ENCODE peak calls at places on chromosomes 5 and 9, in ten cellular contexts. One of them, this sample, is unnamed.

GRCh38 chr5:175248416-175248905 is 195.5 kb downstream of the DRD1 start:
- DNase-seq in GM04503: no peak
- DNase-seq in nephron progenitor cell: no peak
- DNase-seq in HEK293T: no peak
- DNase-seq in stimulated activated CD8-positive, alpha-beta memory T cell treated with anti-CD3 and anti-CD28 coated beads, Interleukin-4, amount 100 ng/mL, for 1 hour: no peak
- DNase-seq in effector CD8-positive, alpha-beta T cell: no peak
- DNase-seq in EH: no peak
- DNase-seq in AG08395: no peak
- DNase-seq in small intestine: no peak
- DNase-seq in cardiac fibroblast: no peak
- DNase-seq in this sample: no peak

GRCh38 chr9:16002816-16003215 is 450.0 kb downstream of the CCDC171 start:
- DNase-seq in GM04503: no peak
- DNase-seq in nephron progenitor cell: no peak
- DNase-seq in HEK293T: no peak
- DNase-seq in stimulated activated CD8-positive, alpha-beta memory T cell treated with anti-CD3 and anti-CD28 coated beads, Interleukin-4, amount 100 ng/mL, for 1 hour: no peak
- DNase-seq in effector CD8-positive, alpha-beta T cell: no peak
- DNase-seq in EH: peak; percentile 34
- DNase-seq in AG08395: no peak
- DNase-seq in small intestine: no peak
- DNase-seq in cardiac fibroblast: peak; percentile 75
- DNase-seq in this sample: peak; percentile 15

GRCh38 chr5:53035868-53036381 is 46.8 kb downstream of the ITGA2 start:
- DNase-seq in GM04503: no peak
- DNase-seq in nephron progenitor cell: no peak
- DNase-seq in HEK293T: peak; percentile 36
- DNase-seq in stimulated activated CD8-positive, alpha-beta memory T cell treated with anti-CD3 and anti-CD28 coated beads, Interleukin-4, amount 100 ng/mL, for 1 hour: no peak
- DNase-seq in effector CD8-positive, alpha-beta T cell: no peak
- DNase-seq in EH: peak; percentile 35
- DNase-seq in AG08395: no peak
- DNase-seq in small intestine: no peak
- DNase-seq in cardiac fibroblast: peak; percentile 73
- DNase-seq in this sample: no peak

GRCh38 chr5:124867064-124867707 is 120.7 kb upstream of the ZNF608 start:
- DNase-seq in GM04503: peak; percentile 89
- DNase-seq in nephron progenitor cell: no peak
- DNase-seq in HEK293T: no peak
- DNase-seq in stimulated activated CD8-positive, alpha-beta memory T cell treated with anti-CD3 and anti-CD28 coated beads, Interleukin-4, amount 100 ng/mL, for 1 hour: no peak
- DNase-seq in effector CD8-positive, alpha-beta T cell: no peak
- DNase-seq in EH: peak; percentile 81
- DNase-seq in AG08395: peak; percentile 80
- DNase-seq in small intestine: no peak
- DNase-seq in cardiac fibroblast: peak; percentile 54
- DNase-seq in this sample: no peak

GRCh38 chr5:51468196-51468595 is 84.9 kb downstream of the ISL1 start:
- DNase-seq in GM04503: no peak
- DNase-seq in nephron progenitor cell: no peak
- DNase-seq in HEK293T: no peak
- DNase-seq in stimulated activated CD8-positive, alpha-beta memory T cell treated with anti-CD3 and anti-CD28 coated beads, Interleukin-4, amount 100 ng/mL, for 1 hour: no peak
- DNase-seq in effector CD8-positive, alpha-beta T cell: no peak
- DNase-seq in EH: peak; percentile 48
- DNase-seq in AG08395: no peak
- DNase-seq in small intestine: no peak
- DNase-seq in cardiac fibroblast: peak; percentile 2
- DNase-seq in this sample: peak; percentile 30

GRCh38 chr5:166722939-166723338 is 1568.5 kb upstream of the WWC1 start:
- DNase-seq in GM04503: no peak
- DNase-seq in nephron progenitor cell: no peak
- DNase-seq in HEK293T: no peak
- DNase-seq in stimulated activated CD8-positive, alpha-beta memory T cell treated with anti-CD3 and anti-CD28 coated beads, Interleukin-4, amount 100 ng/mL, for 1 hour: no peak
- DNase-seq in effector CD8-positive, alpha-beta T cell: no peak
- DNase-seq in EH: no peak
- DNase-seq in AG08395: no peak
- DNase-seq in small intestine: no peak
- DNase-seq in cardiac fibroblast: peak; percentile 82
- DNase-seq in this sample: no peak

GRCh38 chr9:4933861-4934260 is 51.2 kb upstream of the JAK2 start:
- DNase-seq in GM04503: no peak
- DNase-seq in nephron progenitor cell: no peak
- DNase-seq in HEK293T: no peak
- DNase-seq in stimulated activated CD8-positive, alpha-beta memory T cell treated with anti-CD3 and anti-CD28 coated beads, Interleukin-4, amount 100 ng/mL, for 1 hour: no peak
- DNase-seq in effector CD8-positive, alpha-beta T cell: no peak
- DNase-seq in EH: no peak
- DNase-seq in AG08395: no peak
- DNase-seq in small intestine: no peak
- DNase-seq in cardiac fibroblast: no peak
- DNase-seq in this sample: no peak

GRCh38 chr9:128409998-128410397 is 10.7 kb upstream of the CERCAM start:
- DNase-seq in GM04503: no peak
- DNase-seq in nephron progenitor cell: no peak
- DNase-seq in HEK293T: peak; percentile 30
- DNase-seq in stimulated activated CD8-positive, alpha-beta memory T cell treated with anti-CD3 and anti-CD28 coated beads, Interleukin-4, amount 100 ng/mL, for 1 hour: no peak
- DNase-seq in effector CD8-positive, alpha-beta T cell: no peak
- DNase-seq in EH: peak; percentile 41
- DNase-seq in AG08395: peak; percentile 38
- DNase-seq in small intestine: no peak
- DNase-seq in cardiac fibroblast: peak; percentile 45
- DNase-seq in this sample: no peak

GRCh38 chr5:93599427-93600146 is 16.6 kb downstream of the NR2F1 start:
- DNase-seq in GM04503: no peak
- DNase-seq in nephron progenitor cell: peak; percentile 41
- DNase-seq in HEK293T: peak; percentile 46
- DNase-seq in stimulated activated CD8-positive, alpha-beta memory T cell treated with anti-CD3 and anti-CD28 coated beads, Interleukin-4, amount 100 ng/mL, for 1 hour: no peak
- DNase-seq in effector CD8-positive, alpha-beta T cell: no peak
- DNase-seq in EH: no peak
- DNase-seq in AG08395: no peak
- DNase-seq in small intestine: no peak
- DNase-seq in cardiac fibroblast: no peak
- DNase-seq in this sample: peak; percentile 71

GRCh38 chr9:111712369-111712768 is 51.0 kb downstream of the GNG10 start:
- DNase-seq in GM04503: no peak
- DNase-seq in nephron progenitor cell: no peak
- DNase-seq in HEK293T: no peak
- DNase-seq in stimulated activated CD8-positive, alpha-beta memory T cell treated with anti-CD3 and anti-CD28 coated beads, Interleukin-4, amount 100 ng/mL, for 1 hour: no peak
- DNase-seq in effector CD8-positive, alpha-beta T cell: no peak
- DNase-seq in EH: no peak
- DNase-seq in AG08395: no peak
- DNase-seq in small intestine: no peak
- DNase-seq in cardiac fibroblast: no peak
- DNase-seq in this sample: no peak

GRCh38 chr5:38321978-38322377 is 63.6 kb downstream of the EGFLAM start:
- DNase-seq in GM04503: no peak
- DNase-seq in nephron progenitor cell: no peak
- DNase-seq in HEK293T: no peak
- DNase-seq in stimulated activated CD8-positive, alpha-beta memory T cell treated with anti-CD3 and anti-CD28 coated beads, Interleukin-4, amount 100 ng/mL, for 1 hour: no peak
- DNase-seq in effector CD8-positive, alpha-beta T cell: no peak
- DNase-seq in EH: no peak
- DNase-seq in AG08395: no peak
- DNase-seq in small intestine: no peak
- DNase-seq in cardiac fibroblast: no peak
- DNase-seq in this sample: no peak

GRCh38 chr5:129496875-129497274 is 36.8 kb downstream of the ADAMTS19 start:
- DNase-seq in GM04503: no peak
- DNase-seq in nephron progenitor cell: no peak
- DNase-seq in HEK293T: no peak
- DNase-seq in stimulated activated CD8-positive, alpha-beta memory T cell treated with anti-CD3 and anti-CD28 coated beads, Interleukin-4, amount 100 ng/mL, for 1 hour: no peak
- DNase-seq in effector CD8-positive, alpha-beta T cell: no peak
- DNase-seq in EH: no peak
- DNase-seq in AG08395: no peak
- DNase-seq in small intestine: no peak
- DNase-seq in cardiac fibroblast: no peak
- DNase-seq in this sample: no peak

GRCh38 chr5:176474476-176474875 is 26.3 kb downstream of the FAF2 start:
- DNase-seq in GM04503: no peak
- DNase-seq in nephron progenitor cell: no peak
- DNase-seq in HEK293T: no peak
- DNase-seq in stimulated activated CD8-positive, alpha-beta memory T cell treated with anti-CD3 and anti-CD28 coated beads, Interleukin-4, amount 100 ng/mL, for 1 hour: no peak
- DNase-seq in effector CD8-positive, alpha-beta T cell: no peak
- DNase-seq in EH: peak; percentile 86
- DNase-seq in AG08395: no peak
- DNase-seq in small intestine: no peak
- DNase-seq in cardiac fibroblast: no peak
- DNase-seq in this sample: no peak

GRCh38 chr9:37760416-37761165 is 7.0 kb downstream of the TRMT10B start:
- DNase-seq in GM04503: peak; percentile 49
- DNase-seq in nephron progenitor cell: no peak
- DNase-seq in HEK293T: no peak
- DNase-seq in stimulated activated CD8-positive, alpha-beta memory T cell treated with anti-CD3 and anti-CD28 coated beads, Interleukin-4, amount 100 ng/mL, for 1 hour: no peak
- DNase-seq in effector CD8-positive, alpha-beta T cell: no peak
- DNase-seq in EH: peak; percentile 73
- DNase-seq in AG08395: peak; percentile 31
- DNase-seq in small intestine: peak; percentile 23
- DNase-seq in cardiac fibroblast: peak; percentile 89
- DNase-seq in this sample: no peak

GRCh38 chr5:91219141-91219802 is 163.8 kb downstream of the ARRDC3 start:
- DNase-seq in GM04503: peak; percentile 50
- DNase-seq in nephron progenitor cell: no peak
- DNase-seq in HEK293T: no peak
- DNase-seq in stimulated activated CD8-positive, alpha-beta memory T cell treated with anti-CD3 and anti-CD28 coated beads, Interleukin-4, amount 100 ng/mL, for 1 hour: no peak
- DNase-seq in effector CD8-positive, alpha-beta T cell: no peak
- DNase-seq in EH: peak; percentile 60
- DNase-seq in AG08395: no peak
- DNase-seq in small intestine: peak; percentile 21
- DNase-seq in cardiac fibroblast: peak; percentile 92
- DNase-seq in this sample: no peak

GRCh38 chr5:77251921-77252320 is 41.4 kb downstream of the PDE8B start:
- DNase-seq in GM04503: no peak
- DNase-seq in nephron progenitor cell: no peak
- DNase-seq in HEK293T: no peak
- DNase-seq in stimulated activated CD8-positive, alpha-beta memory T cell treated with anti-CD3 and anti-CD28 coated beads, Interleukin-4, amount 100 ng/mL, for 1 hour: no peak
- DNase-seq in effector CD8-positive, alpha-beta T cell: no peak
- DNase-seq in EH: no peak
- DNase-seq in AG08395: no peak
- DNase-seq in small intestine: no peak
- DNase-seq in cardiac fibroblast: no peak
- DNase-seq in this sample: no peak

GRCh38 chr5:57650360-57651069 is 167.9 kb upstream of the ACTBL2 start:
- DNase-seq in GM04503: peak; percentile 14
- DNase-seq in nephron progenitor cell: peak; percentile 8
- DNase-seq in HEK293T: peak; percentile 40
- DNase-seq in stimulated activated CD8-positive, alpha-beta memory T cell treated with anti-CD3 and anti-CD28 coated beads, Interleukin-4, amount 100 ng/mL, for 1 hour: no peak
- DNase-seq in effector CD8-positive, alpha-beta T cell: no peak
- DNase-seq in EH: peak; percentile 77
- DNase-seq in AG08395: peak; percentile 56
- DNase-seq in small intestine: peak; percentile 67
- DNase-seq in cardiac fibroblast: peak; percentile 74
- DNase-seq in this sample: peak; percentile 32

GRCh38 chr5:160213537-160213936 is 15.8 kb upstream of the FABP6 start:
- DNase-seq in GM04503: no peak
- DNase-seq in nephron progenitor cell: no peak
- DNase-seq in HEK293T: no peak
- DNase-seq in stimulated activated CD8-positive, alpha-beta memory T cell treated with anti-CD3 and anti-CD28 coated beads, Interleukin-4, amount 100 ng/mL, for 1 hour: no peak
- DNase-seq in effector CD8-positive, alpha-beta T cell: no peak
- DNase-seq in EH: peak; percentile 18
- DNase-seq in AG08395: peak; percentile 48
- DNase-seq in small intestine: no peak
- DNase-seq in cardiac fibroblast: peak; percentile 20
- DNase-seq in this sample: peak; percentile 29

GRCh38 chr5:90056911-90057705 is 352.4 kb downstream of the CETN3 start:
- DNase-seq in GM04503: no peak
- DNase-seq in nephron progenitor cell: no peak
- DNase-seq in HEK293T: no peak
- DNase-seq in stimulated activated CD8-positive, alpha-beta memory T cell treated with anti-CD3 and anti-CD28 coated beads, Interleukin-4, amount 100 ng/mL, for 1 hour: no peak
- DNase-seq in effector CD8-positive, alpha-beta T cell: no peak
- DNase-seq in EH: peak; percentile 5
- DNase-seq in AG08395: no peak
- DNase-seq in small intestine: no peak
- DNase-seq in cardiac fibroblast: peak; percentile 20
- DNase-seq in this sample: no peak

GRCh38 chr5:134133995-134134541 is 19.6 kb downstream of the TCF7 start:
- DNase-seq in GM04503: no peak
- DNase-seq in nephron progenitor cell: no peak
- DNase-seq in HEK293T: no peak
- DNase-seq in stimulated activated CD8-positive, alpha-beta memory T cell treated with anti-CD3 and anti-CD28 coated beads, Interleukin-4, amount 100 ng/mL, for 1 hour: no peak
- DNase-seq in effector CD8-positive, alpha-beta T cell: no peak
- DNase-seq in EH: no peak
- DNase-seq in AG08395: no peak
- DNase-seq in small intestine: no peak
- DNase-seq in cardiac fibroblast: no peak
- DNase-seq in this sample: no peak

GRCh38 chr5:179253730-179254129 is 91.5 kb downstream of the ADAMTS2 start:
- DNase-seq in GM04503: no peak
- DNase-seq in nephron progenitor cell: no peak
- DNase-seq in HEK293T: no peak
- DNase-seq in stimulated activated CD8-positive, alpha-beta memory T cell treated with anti-CD3 and anti-CD28 coated beads, Interleukin-4, amount 100 ng/mL, for 1 hour: no peak
- DNase-seq in effector CD8-positive, alpha-beta T cell: no peak
- DNase-seq in EH: no peak
- DNase-seq in AG08395: no peak
- DNase-seq in small intestine: no peak
- DNase-seq in cardiac fibroblast: no peak
- DNase-seq in this sample: no peak

GRCh38 chr5:95621839-95622629 is 2.1 kb downstream of the GPR150 start:
- DNase-seq in GM04503: no peak
- DNase-seq in nephron progenitor cell: no peak
- DNase-seq in HEK293T: no peak
- DNase-seq in stimulated activated CD8-positive, alpha-beta memory T cell treated with anti-CD3 and anti-CD28 coated beads, Interleukin-4, amount 100 ng/mL, for 1 hour: no peak
- DNase-seq in effector CD8-positive, alpha-beta T cell: no peak
- DNase-seq in EH: no peak
- DNase-seq in AG08395: no peak
- DNase-seq in small intestine: no peak
- DNase-seq in cardiac fibroblast: no peak
- DNase-seq in this sample: peak; percentile 1

GRCh38 chr9:4591123-4591500 is 71.0 kb upstream of the PLPP6 start:
- DNase-seq in GM04503: no peak
- DNase-seq in nephron progenitor cell: no peak
- DNase-seq in HEK293T: no peak
- DNase-seq in stimulated activated CD8-positive, alpha-beta memory T cell treated with anti-CD3 and anti-CD28 coated beads, Interleukin-4, amount 100 ng/mL, for 1 hour: no peak
- DNase-seq in effector CD8-positive, alpha-beta T cell: no peak
- DNase-seq in EH: no peak
- DNase-seq in AG08395: no peak
- DNase-seq in small intestine: no peak
- DNase-seq in cardiac fibroblast: no peak
- DNase-seq in this sample: no peak

GRCh38 chr5:139901971-139902370 is 106.4 kb downstream of the PSD2 start:
- DNase-seq in GM04503: no peak
- DNase-seq in nephron progenitor cell: no peak
- DNase-seq in HEK293T: no peak
- DNase-seq in stimulated activated CD8-positive, alpha-beta memory T cell treated with anti-CD3 and anti-CD28 coated beads, Interleukin-4, amount 100 ng/mL, for 1 hour: no peak
- DNase-seq in effector CD8-positive, alpha-beta T cell: no peak
- DNase-seq in EH: no peak
- DNase-seq in AG08395: no peak
- DNase-seq in small intestine: no peak
- DNase-seq in cardiac fibroblast: no peak
- DNase-seq in this sample: no peak

GRCh38 chr5:104800440-104801048 is 1238.0 kb upstream of the NUDT12 start:
- DNase-seq in GM04503: no peak
- DNase-seq in nephron progenitor cell: no peak
- DNase-seq in HEK293T: peak; percentile 7
- DNase-seq in stimulated activated CD8-positive, alpha-beta memory T cell treated with anti-CD3 and anti-CD28 coated beads, Interleukin-4, amount 100 ng/mL, for 1 hour: no peak
- DNase-seq in effector CD8-positive, alpha-beta T cell: no peak
- DNase-seq in EH: no peak
- DNase-seq in AG08395: no peak
- DNase-seq in small intestine: no peak
- DNase-seq in cardiac fibroblast: peak; percentile 2
- DNase-seq in this sample: no peak

GRCh38 chr9:116860509-116861120 is 173.5 kb downstream of the TRIM32 start:
- DNase-seq in GM04503: peak; percentile 20
- DNase-seq in nephron progenitor cell: peak; percentile 81
- DNase-seq in HEK293T: peak; percentile 71
- DNase-seq in stimulated activated CD8-positive, alpha-beta memory T cell treated with anti-CD3 and anti-CD28 coated beads, Interleukin-4, amount 100 ng/mL, for 1 hour: no peak
- DNase-seq in effector CD8-positive, alpha-beta T cell: no peak
- DNase-seq in EH: peak; percentile 73
- DNase-seq in AG08395: peak; percentile 85
- DNase-seq in small intestine: peak; percentile 71
- DNase-seq in cardiac fibroblast: peak; percentile 74
- DNase-seq in this sample: peak; percentile 53

GRCh38 chr5:179135441-179136215 is 75.5 kb downstream of the ZNF354C start:
- DNase-seq in GM04503: no peak
- DNase-seq in nephron progenitor cell: no peak
- DNase-seq in HEK293T: no peak
- DNase-seq in stimulated activated CD8-positive, alpha-beta memory T cell treated with anti-CD3 and anti-CD28 coated beads, Interleukin-4, amount 100 ng/mL, for 1 hour: no peak
- DNase-seq in effector CD8-positive, alpha-beta T cell: no peak
- DNase-seq in EH: no peak
- DNase-seq in AG08395: no peak
- DNase-seq in small intestine: no peak
- DNase-seq in cardiac fibroblast: no peak
- DNase-seq in this sample: no peak

GRCh38 chr9:98087420-98088354 is 31.2 kb downstream of the NANS start:
- DNase-seq in GM04503: no peak
- DNase-seq in nephron progenitor cell: peak; percentile 51
- DNase-seq in HEK293T: no peak
- DNase-seq in stimulated activated CD8-positive, alpha-beta memory T cell treated with anti-CD3 and anti-CD28 coated beads, Interleukin-4, amount 100 ng/mL, for 1 hour: no peak
- DNase-seq in effector CD8-positive, alpha-beta T cell: no peak
- DNase-seq in EH: peak; percentile 29
- DNase-seq in AG08395: peak; percentile 55
- DNase-seq in small intestine: no peak
- DNase-seq in cardiac fibroblast: peak; percentile 41
- DNase-seq in this sample: no peak

This sample was measured in NCI-H146.